ENCODE peak calls at places on chromosomes 11 and 22, in eight cellular contexts. K is left colon, Z is IMR-90, T is WERI-Rb-1, N is adrenal gland, M is GM19239, H is stromal cell of bone marrow, S is astrocyte of the hippocampus. W is an unnamed sample.

GRCh38 chr11:122671270-122671906 is 15.9 kb downstream of the UBASH3B start:
- DNase-seq in N (no peak), Z (peak; percentile 94), H (no peak), M (no peak), K (no peak), S (no peak), T (no peak), W (no peak)

GRCh38 chr11:65126624-65127274 is 4.6 kb downstream of the MRPL49 start:
- DNase-seq in N (peak; percentile 50), S (no peak), H (no peak), M (no peak), T (no peak), Z (no peak), K (no peak), W (no peak)

GRCh38 chr11:32420937-32421532 is 14.3 kb downstream of the WT1 start:
- DNase-seq in K (no peak), Z (no peak), T (no peak), S (no peak), N (peak; percentile 24), H (no peak), M (no peak), W (peak; percentile 52)

GRCh38 chr22:28207281-28208030 is 288.4 kb upstream of the PITPNB start:
- DNase-seq in K (no peak), Z (peak; percentile 45), S (no peak), T (no peak), M (no peak), N (no peak), H (no peak), W (no peak)

GRCh38 chr11:18749681-18750319 is 23.8 kb upstream of the IGSF22 start:
- DNase-seq in T (no peak), S (peak; percentile 87), K (no peak), N (peak; percentile 79), Z (peak; percentile 75), H (peak; percentile 38), M (no peak), W (peak; percentile 75)

GRCh38 chr11:37812281-37812880 is 1214.3 kb upstream of the RAG2 start:
- DNase-seq in K (no peak), H (no peak), T (no peak), N (no peak), Z (no peak), S (no peak), M (no peak), W (no peak)

GRCh38 chr11:10651579-10652361 is 41.8 kb downstream of the IRAG1 start:
- DNase-seq in H (no peak), N (no peak), T (no peak), M (no peak), S (peak; percentile 44), Z (no peak), K (no peak), W (no peak)

GRCh38 chr11:125923012-125923579 is 18.8 kb downstream of the DDX25 start:
- DNase-seq in H (peak; percentile 54), N (peak; percentile 82), K (peak; percentile 70), T (peak; percentile 73), S (peak; percentile 85), M (peak; percentile 56), Z (peak; percentile 68), W (peak; percentile 68)

GRCh38 chr11:27485930-27486773 is 13.6 kb upstream of the LGR4 start:
- DNase-seq in N (no peak), T (no peak), S (peak; percentile 80), Z (peak; percentile 61), M (no peak), H (no peak), K (no peak), W (peak; percentile 63)

W was measured in LHCN-M2.